ENCODE peak calls at places on chromosomes 11 and 22, in four cellular contexts. V is K562, F is H1, U is GM12878. Z is an unnamed sample.

GRCh38 chr11:74453373-74453975 is 13.9 kb downstream of the KCNE3 start:
- DNase-seq in F (peak; percentile 89), U (peak; percentile 9), V (peak; percentile 73), Z (peak; percentile 48)

GRCh38 chr11:126506789-126507188 is 151.3 kb downstream of the ST3GAL4 start:
- DNase-seq in V (no peak), U (no peak), F (no peak), Z (no peak)

GRCh38 chr11:121417607-121418006 is 34.5 kb upstream of the SORL1 start:
- DNase-seq in V (no peak), U (no peak), F (no peak), Z (no peak)

GRCh38 chr22:21642584-21643448 is 714 bp downstream of the SDF2L1 start:
- DNase-seq in U (no peak), V (peak; percentile 97), F (peak; percentile 84), Z (peak; percentile 62)

GRCh38 chr11:3632070-3632660 is 9.6 kb downstream of the ART5 start:
- DNase-seq in F (no peak), V (no peak), U (no peak), Z (no peak)

GRCh38 chr11:122167100-122167499 is 51.1 kb upstream of the BLID start:
- DNase-seq in V (no peak), F (no peak), U (no peak), Z (no peak)

GRCh38 chr11:57311109-57311936 is 13.4 kb downstream of the TNKS1BP1 start:
- DNase-seq in V (peak; percentile 95), F (peak; percentile 94), U (peak; percentile 16), Z (peak; percentile 84)

GRCh38 chr22:39938509-39938908 is 21.7 kb upstream of the TMA7B start:
- DNase-seq in U (no peak), V (peak; percentile 27), F (no peak), Z (no peak)

GRCh38 chr11:108220721-108221346 is 1.6 kb downstream of the NPAT start:
- DNase-seq in U (no peak), V (no peak), F (no peak), Z (no peak)

GRCh38 chr11:108221401-108221800 is 1.0 kb downstream of the NPAT start:
- DNase-seq in V (no peak), U (no peak), F (no peak), Z (no peak)

GRCh38 chr11:108223449-108224149 is 732 bp downstream of the ATM start:
- DNase-seq in U (no peak), F (no peak), V (peak; percentile 56), Z (no peak)

GRCh38 chr11:108222686-108223448 is at the start of gene ATM:
- DNase-seq in F (peak; percentile 96), V (peak; percentile 94), U (peak; percentile 99), Z (peak; percentile 97)

GRCh38 chr11:108221981-108222685 is at the start of gene NPAT:
- DNase-seq in V (no peak), U (no peak), F (no peak), Z (no peak)
- TF ChIP-seq CBX5 in V (no peak), U (no peak), F (no peak), Z (no peak)

DNA sequence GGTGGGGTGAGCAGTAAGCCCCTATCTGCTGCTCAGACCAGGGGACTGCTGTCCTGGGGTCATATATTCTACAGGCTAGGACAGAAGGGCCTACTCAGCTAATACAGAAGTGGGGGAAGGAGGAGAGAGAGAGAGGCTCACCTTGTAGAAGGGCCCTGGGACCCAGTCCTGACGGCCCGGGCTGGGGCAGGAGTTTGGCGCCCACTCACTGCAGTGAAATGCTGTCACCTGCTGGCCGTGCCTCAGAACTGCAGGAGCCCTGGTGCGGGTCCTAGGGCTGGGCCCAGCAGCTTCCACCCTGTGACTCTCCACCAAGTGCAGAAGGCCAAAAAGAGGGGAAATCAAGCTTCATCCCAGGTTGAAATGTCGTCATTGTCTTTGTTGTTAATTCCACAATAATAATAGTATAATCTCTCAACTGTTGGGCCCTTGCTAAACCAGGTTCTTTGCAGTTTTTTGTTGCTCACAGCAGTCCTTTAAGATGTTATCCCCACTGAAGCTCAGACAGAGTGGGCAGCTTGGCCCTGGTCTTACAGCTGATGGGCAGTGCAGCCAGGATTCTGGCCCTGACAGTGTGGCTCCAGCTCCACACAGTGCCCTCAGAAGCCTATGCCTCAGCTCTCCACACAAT is 29.6 kb downstream of the TRIM29 start:
- DNase-seq in V (peak; percentile 91), F (peak; percentile 94), U (no peak), Z (peak; percentile 14)
- TF ChIP-seq CBX5 in V (no peak), F (no peak), U (no peak), Z (no peak)

GRCh38 chr11:16177688-16178087 is 178.7 kb downstream of the SOX6 start:
- DNase-seq in U (no peak), F (no peak), V (no peak), Z (no peak)
- TF ChIP-seq CBX5 in U (no peak), F (no peak), V (no peak), Z (no peak)

DNA sequence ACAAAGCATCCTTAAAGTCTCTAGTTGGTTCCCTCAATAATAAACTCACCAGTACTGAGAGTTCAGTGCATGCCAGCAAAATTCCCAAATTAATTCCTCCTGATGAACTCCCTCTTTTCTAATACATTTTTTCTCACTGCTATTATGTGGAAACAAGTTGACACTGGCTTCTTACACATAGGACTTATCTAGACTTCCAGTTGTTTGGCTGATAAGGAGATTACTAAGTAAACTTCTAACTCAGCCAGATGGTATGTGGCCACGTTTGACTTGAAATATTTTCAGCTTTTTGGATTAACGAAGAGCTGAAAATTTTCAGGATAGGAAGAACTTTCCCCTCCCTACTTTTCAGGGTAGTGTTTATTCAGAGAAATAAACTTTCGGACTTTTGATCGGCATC is 1154.2 kb upstream of the TENM4 start:
- DNase-seq in V (no peak), F (no peak), U (no peak), Z (peak; percentile 60)
- TF ChIP-seq CBX5 in V (no peak), F (no peak), U (no peak), Z (no peak)

DNA sequence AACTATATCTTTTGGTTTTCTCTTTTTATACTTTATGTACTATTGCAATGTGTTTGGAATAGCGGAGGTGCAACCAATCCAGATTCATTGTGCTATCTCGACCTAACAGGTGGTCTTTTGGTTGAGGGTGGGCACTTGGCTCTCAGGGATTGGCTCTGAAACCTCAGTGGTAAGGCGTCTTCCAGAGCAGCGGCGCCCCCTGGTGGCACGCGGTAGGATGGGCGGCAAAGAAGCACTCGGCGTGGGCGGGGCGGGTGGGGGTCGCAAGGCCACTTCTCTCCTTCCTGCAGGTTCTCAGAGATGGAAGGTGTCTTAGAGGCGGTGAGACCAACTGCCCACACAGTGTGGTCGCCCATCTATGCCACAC is 19.2 kb upstream of the PLET1 start:
- DNase-seq in U (peak; percentile 17), F (peak; percentile 89), V (peak; percentile 82), Z (peak; percentile 30)
- TF ChIP-seq CBX5 in U (no peak), F (no peak), V (no peak), Z (no peak)

DNA sequence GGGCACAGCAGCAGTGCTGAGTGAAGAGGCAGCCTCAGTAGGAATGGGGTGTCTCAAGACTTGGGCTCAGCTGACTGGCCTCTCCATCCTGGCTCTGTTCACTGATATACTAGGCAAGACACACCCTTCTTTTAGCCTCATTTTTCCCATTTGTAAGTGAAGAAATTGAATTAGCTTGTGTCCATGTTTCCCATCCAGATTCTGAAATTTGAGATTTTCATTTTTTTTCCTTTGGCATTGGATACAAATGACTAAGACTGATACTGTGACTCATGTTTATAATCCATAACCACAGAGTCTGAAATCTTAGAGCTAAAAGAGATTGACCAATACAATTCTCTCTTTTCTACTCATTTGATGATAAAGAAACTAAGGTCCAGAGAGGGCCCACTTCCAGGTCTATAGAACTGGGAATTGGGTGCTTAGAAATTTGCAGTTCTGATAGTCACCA is 110.9 kb downstream of the KCNC1 start:
- DNase-seq in U (no peak), F (no peak), V (no peak), Z (no peak)
- TF ChIP-seq CBX5 in U (no peak), F (no peak), V (no peak), Z (no peak)

GRCh38 chr22:48316876-48317250 is 1510.8 kb downstream of the BRD1 start:
- DNase-seq in V (no peak), F (peak; percentile 33), U (no peak), Z (no peak)

GRCh38 chr22:48320048-48320655 is 1507.5 kb downstream of the BRD1 start:
- DNase-seq in F (no peak), V (no peak), U (no peak), Z (no peak)

GRCh38 chr22:48318173-48318572 is 1509.5 kb downstream of the BRD1 start:
- DNase-seq in V (no peak), U (no peak), F (no peak), Z (no peak)

GRCh38 chr22:48319321-48320047 is 1508.2 kb downstream of the BRD1 start:
- DNase-seq in U (no peak), F (no peak), V (no peak), Z (no peak)

DNA sequence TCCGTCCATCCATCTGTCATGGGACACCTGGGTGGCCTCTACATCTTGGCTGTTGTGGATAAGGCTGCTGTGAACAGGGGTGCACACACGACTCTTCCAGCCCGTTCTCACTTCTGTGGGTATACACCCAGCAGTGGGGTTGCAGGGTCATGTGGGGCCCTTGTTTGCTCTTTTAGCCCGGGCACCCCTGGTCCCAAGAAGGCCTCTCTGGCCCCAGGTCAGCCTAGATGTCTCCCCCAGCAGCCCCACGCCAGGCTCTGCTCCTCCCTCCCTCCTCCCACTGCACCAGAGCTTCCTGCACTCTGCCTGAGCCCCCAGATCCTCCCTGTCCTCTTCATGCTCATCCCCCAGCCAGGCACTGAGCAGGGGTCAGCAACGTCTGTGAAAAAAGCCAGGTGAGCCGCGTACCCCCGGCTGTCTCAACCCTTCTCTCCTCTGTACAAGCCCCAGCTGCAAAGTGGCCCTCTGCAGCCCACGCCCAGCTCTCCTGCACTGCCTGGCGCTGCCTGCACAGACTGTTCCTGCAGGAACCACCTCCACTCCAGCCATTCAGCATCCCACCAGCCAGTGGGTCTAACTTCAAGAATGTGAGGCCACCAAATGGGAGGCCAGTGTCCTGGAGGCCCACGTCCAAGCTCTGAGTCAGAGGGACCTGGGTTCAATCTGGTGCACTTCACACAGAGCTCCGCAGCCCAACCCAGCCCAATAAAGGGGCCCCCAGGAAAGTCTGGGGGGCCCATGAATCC is 1508.9 kb downstream of the BRD1 start:
- DNase-seq in U (no peak), V (no peak), F (no peak), Z (no peak)
- TF ChIP-seq CBX5 in U (no peak), V (no peak), F (no peak), Z (no peak)

GRCh38 chr11:1292018-1292643 is 17.3 kb downstream of the TOLLIP start:
- DNase-seq in F (no peak), V (no peak), U (no peak), Z (no peak)

GRCh38 chr11:1293619-1294015 is 15.8 kb downstream of the TOLLIP start:
- DNase-seq in F (no peak), V (no peak), U (no peak), Z (no peak)

GRCh38 chr11:1295086-1295485 is 14.3 kb downstream of the TOLLIP start:
- DNase-seq in V (no peak), F (no peak), U (no peak), Z (no peak)

GRCh38 chr11:1291295-1292017 is 18.0 kb downstream of the TOLLIP start:
- DNase-seq in U (no peak), F (no peak), V (no peak), Z (no peak)

GRCh38 chr11:1292644-1293618 is 16.5 kb downstream of the TOLLIP start:
- DNase-seq in F (no peak), V (no peak), U (no peak), Z (no peak)
- TF ChIP-seq CBX5 in F (no peak), V (no peak), U (no peak), Z (no peak)